ENCODE peak calls at places on chromosome 15, in nine cellular contexts. One of them, this sample, is unnamed.
A peak's percentile ranks its signal among the peaks of the same experiment; 100 is the strongest.

GRCh38 chr15:55289573-55290360 is at the start of gene RAB27A:
- DNase-seq in GM13976: peak; percentile 91
- DNase-seq in fibroblast of the aortic adventitia: peak; percentile 47
- DNase-seq in NCI-H345: peak; percentile 50
- DNase-seq in lung microvascular endothelial cell: peak; percentile 75
- DNase-seq in Peyer's patch: peak; percentile 90
- DNase-seq in hypothalamus: no peak
- DNase-seq in natural killer cell treated with Interleukin-12 subunit alpha and Interleukin-12 subunit beta and Interleukin-15 and Interleukin-18, amount 100 ng/mL, for 72 hours: peak; percentile 91
- DNase-seq in NB4: peak; percentile 82
- DNase-seq in this sample: peak; percentile 80

GRCh38 chr15:61092387-61093157 is 136.5 kb downstream of the RORA start:
- DNase-seq in GM13976: no peak
- DNase-seq in fibroblast of the aortic adventitia: peak; percentile 5
- DNase-seq in NCI-H345: no peak
- DNase-seq in lung microvascular endothelial cell: no peak
- DNase-seq in Peyer's patch: no peak
- DNase-seq in hypothalamus: no peak
- DNase-seq in natural killer cell treated with Interleukin-12 subunit alpha and Interleukin-12 subunit beta and Interleukin-15 and Interleukin-18, amount 100 ng/mL, for 72 hours: no peak
- DNase-seq in NB4: no peak
- DNase-seq in this sample: no peak

GRCh38 chr15:38217181-38217580 is 35.5 kb upstream of the SPRED1 start:
- DNase-seq in GM13976: no peak
- DNase-seq in fibroblast of the aortic adventitia: peak; percentile 56
- DNase-seq in NCI-H345: no peak
- DNase-seq in lung microvascular endothelial cell: peak; percentile 20
- DNase-seq in Peyer's patch: no peak
- DNase-seq in hypothalamus: no peak
- DNase-seq in natural killer cell treated with Interleukin-12 subunit alpha and Interleukin-12 subunit beta and Interleukin-15 and Interleukin-18, amount 100 ng/mL, for 72 hours: no peak
- DNase-seq in NB4: peak; percentile 5
- DNase-seq in this sample: peak; percentile 85

GRCh38 chr15:40984963-40985362 is 31.7 kb downstream of the CHAC1 start:
- DNase-seq in GM13976: no peak
- DNase-seq in fibroblast of the aortic adventitia: peak; percentile 69
- DNase-seq in NCI-H345: no peak
- DNase-seq in lung microvascular endothelial cell: peak; percentile 84
- DNase-seq in Peyer's patch: no peak
- DNase-seq in hypothalamus: no peak
- DNase-seq in natural killer cell treated with Interleukin-12 subunit alpha and Interleukin-12 subunit beta and Interleukin-15 and Interleukin-18, amount 100 ng/mL, for 72 hours: no peak
- DNase-seq in NB4: no peak
- DNase-seq in this sample: no peak

GRCh38 chr15:95405447-95405846 is 925.1 kb upstream of the NR2F2 start:
- DNase-seq in GM13976: no peak
- DNase-seq in fibroblast of the aortic adventitia: peak; percentile 40
- DNase-seq in NCI-H345: no peak
- DNase-seq in lung microvascular endothelial cell: peak; percentile 73
- DNase-seq in Peyer's patch: no peak
- DNase-seq in hypothalamus: no peak
- DNase-seq in natural killer cell treated with Interleukin-12 subunit alpha and Interleukin-12 subunit beta and Interleukin-15 and Interleukin-18, amount 100 ng/mL, for 72 hours: no peak
- DNase-seq in NB4: no peak
- DNase-seq in this sample: no peak

GRCh38 chr15:88419830-88420229 is 47.4 kb downstream of the MRPL46 start:
- DNase-seq in GM13976: no peak
- DNase-seq in fibroblast of the aortic adventitia: peak; percentile 52
- DNase-seq in NCI-H345: no peak
- DNase-seq in lung microvascular endothelial cell: no peak
- DNase-seq in Peyer's patch: no peak
- DNase-seq in hypothalamus: no peak
- DNase-seq in natural killer cell treated with Interleukin-12 subunit alpha and Interleukin-12 subunit beta and Interleukin-15 and Interleukin-18, amount 100 ng/mL, for 72 hours: no peak
- DNase-seq in NB4: no peak
- DNase-seq in this sample: no peak

GRCh38 chr15:45276851-45277250 is 24.8 kb downstream of the SLC28A2 start:
- DNase-seq in GM13976: peak; percentile 51
- DNase-seq in fibroblast of the aortic adventitia: peak; percentile 49
- DNase-seq in NCI-H345: peak; percentile 28
- DNase-seq in lung microvascular endothelial cell: peak; percentile 21
- DNase-seq in Peyer's patch: no peak
- DNase-seq in hypothalamus: peak; percentile 6
- DNase-seq in natural killer cell treated with Interleukin-12 subunit alpha and Interleukin-12 subunit beta and Interleukin-15 and Interleukin-18, amount 100 ng/mL, for 72 hours: no peak
- DNase-seq in NB4: peak; percentile 34
- DNase-seq in this sample: peak; percentile 19

GRCh38 chr15:63473999-63474809 is 30.2 kb upstream of the USP3 start:
- DNase-seq in GM13976: peak; percentile 50
- DNase-seq in fibroblast of the aortic adventitia: peak; percentile 72
- DNase-seq in NCI-H345: no peak
- DNase-seq in lung microvascular endothelial cell: peak; percentile 31
- DNase-seq in Peyer's patch: peak; percentile 89
- DNase-seq in hypothalamus: no peak
- DNase-seq in natural killer cell treated with Interleukin-12 subunit alpha and Interleukin-12 subunit beta and Interleukin-15 and Interleukin-18, amount 100 ng/mL, for 72 hours: no peak
- DNase-seq in NB4: no peak
- DNase-seq in this sample: peak; percentile 85

GRCh38 chr15:67093146-67093874 is 27.9 kb downstream of the SMAD3 start:
- DNase-seq in GM13976: no peak
- DNase-seq in fibroblast of the aortic adventitia: no peak
- DNase-seq in NCI-H345: no peak
- DNase-seq in lung microvascular endothelial cell: no peak
- DNase-seq in Peyer's patch: peak; percentile 85
- DNase-seq in hypothalamus: peak; percentile 19
- DNase-seq in natural killer cell treated with Interleukin-12 subunit alpha and Interleukin-12 subunit beta and Interleukin-15 and Interleukin-18, amount 100 ng/mL, for 72 hours: no peak
- DNase-seq in NB4: peak; percentile 99
- DNase-seq in this sample: no peak

GRCh38 chr15:43776101-43776717 is 557 bp downstream of the ELL3 start:
- DNase-seq in GM13976: peak; percentile 79
- DNase-seq in fibroblast of the aortic adventitia: no peak
- DNase-seq in NCI-H345: peak; percentile 37
- DNase-seq in lung microvascular endothelial cell: no peak
- DNase-seq in Peyer's patch: peak; percentile 91
- DNase-seq in hypothalamus: no peak
- DNase-seq in natural killer cell treated with Interleukin-12 subunit alpha and Interleukin-12 subunit beta and Interleukin-15 and Interleukin-18, amount 100 ng/mL, for 72 hours: no peak
- DNase-seq in NB4: peak; percentile 87
- DNase-seq in this sample: no peak

GRCh38 chr15:25743909-25744275 is 119.2 kb downstream of the ATP10A start:
- DNase-seq in GM13976: no peak
- DNase-seq in fibroblast of the aortic adventitia: no peak
- DNase-seq in NCI-H345: no peak
- DNase-seq in lung microvascular endothelial cell: no peak
- DNase-seq in Peyer's patch: no peak
- DNase-seq in hypothalamus: no peak
- DNase-seq in natural killer cell treated with Interleukin-12 subunit alpha and Interleukin-12 subunit beta and Interleukin-15 and Interleukin-18, amount 100 ng/mL, for 72 hours: no peak
- DNase-seq in NB4: no peak
- DNase-seq in this sample: no peak

GRCh38 chr15:81633889-81634288 is 259.9 kb upstream of the TMC3 start:
- DNase-seq in GM13976: no peak
- DNase-seq in fibroblast of the aortic adventitia: no peak
- DNase-seq in NCI-H345: no peak
- DNase-seq in lung microvascular endothelial cell: no peak
- DNase-seq in Peyer's patch: no peak
- DNase-seq in hypothalamus: no peak
- DNase-seq in natural killer cell treated with Interleukin-12 subunit alpha and Interleukin-12 subunit beta and Interleukin-15 and Interleukin-18, amount 100 ng/mL, for 72 hours: no peak
- DNase-seq in NB4: no peak
- DNase-seq in this sample: no peak

GRCh38 chr15:84826369-84826823 is 9.2 kb downstream of the ALPK3 start:
- DNase-seq in GM13976: peak; percentile 57
- DNase-seq in fibroblast of the aortic adventitia: peak; percentile 49
- DNase-seq in NCI-H345: no peak
- DNase-seq in lung microvascular endothelial cell: peak; percentile 19
- DNase-seq in Peyer's patch: peak; percentile 56
- DNase-seq in hypothalamus: no peak
- DNase-seq in natural killer cell treated with Interleukin-12 subunit alpha and Interleukin-12 subunit beta and Interleukin-15 and Interleukin-18, amount 100 ng/mL, for 72 hours: no peak
- DNase-seq in NB4: peak; percentile 44
- DNase-seq in this sample: no peak

GRCh38 chr15:59137566-59137965 is 32.6 kb downstream of the CCNB2 start:
- DNase-seq in GM13976: peak; percentile 53
- DNase-seq in fibroblast of the aortic adventitia: no peak
- DNase-seq in NCI-H345: no peak
- DNase-seq in lung microvascular endothelial cell: no peak
- DNase-seq in Peyer's patch: no peak
- DNase-seq in hypothalamus: no peak
- DNase-seq in natural killer cell treated with Interleukin-12 subunit alpha and Interleukin-12 subunit beta and Interleukin-15 and Interleukin-18, amount 100 ng/mL, for 72 hours: no peak
- DNase-seq in NB4: no peak
- DNase-seq in this sample: no peak

GRCh38 chr15:85579957-85580694 is 199.7 kb downstream of the AKAP13 start:
- DNase-seq in GM13976: no peak
- DNase-seq in fibroblast of the aortic adventitia: peak; percentile 82
- DNase-seq in NCI-H345: no peak
- DNase-seq in lung microvascular endothelial cell: peak; percentile 55
- DNase-seq in Peyer's patch: peak; percentile 82
- DNase-seq in hypothalamus: peak; percentile 12
- DNase-seq in natural killer cell treated with Interleukin-12 subunit alpha and Interleukin-12 subunit beta and Interleukin-15 and Interleukin-18, amount 100 ng/mL, for 72 hours: no peak
- DNase-seq in NB4: peak; percentile 12
- DNase-seq in this sample: no peak

GRCh38 chr15:96947830-96948229 is 617.3 kb downstream of the NR2F2 start:
- DNase-seq in GM13976: no peak
- DNase-seq in fibroblast of the aortic adventitia: no peak
- DNase-seq in NCI-H345: no peak
- DNase-seq in lung microvascular endothelial cell: peak; percentile 8
- DNase-seq in Peyer's patch: no peak
- DNase-seq in hypothalamus: no peak
- DNase-seq in natural killer cell treated with Interleukin-12 subunit alpha and Interleukin-12 subunit beta and Interleukin-15 and Interleukin-18, amount 100 ng/mL, for 72 hours: no peak
- DNase-seq in NB4: no peak
- DNase-seq in this sample: no peak

GRCh38 chr15:75131269-75131643 is 70.4 kb upstream of the C15orf39 start:
- DNase-seq in GM13976: no peak
- DNase-seq in fibroblast of the aortic adventitia: no peak
- DNase-seq in NCI-H345: no peak
- DNase-seq in lung microvascular endothelial cell: no peak
- DNase-seq in Peyer's patch: no peak
- DNase-seq in hypothalamus: no peak
- DNase-seq in natural killer cell treated with Interleukin-12 subunit alpha and Interleukin-12 subunit beta and Interleukin-15 and Interleukin-18, amount 100 ng/mL, for 72 hours: no peak
- DNase-seq in NB4: peak; percentile 58
- DNase-seq in this sample: no peak

GRCh38 chr15:45205192-45205591 is 17.4 kb upstream of the SHF start:
- DNase-seq in GM13976: peak; percentile 72
- DNase-seq in fibroblast of the aortic adventitia: peak; percentile 68
- DNase-seq in NCI-H345: peak; percentile 61
- DNase-seq in lung microvascular endothelial cell: peak; percentile 67
- DNase-seq in Peyer's patch: peak; percentile 84
- DNase-seq in hypothalamus: peak; percentile 48
- DNase-seq in natural killer cell treated with Interleukin-12 subunit alpha and Interleukin-12 subunit beta and Interleukin-15 and Interleukin-18, amount 100 ng/mL, for 72 hours: no peak
- DNase-seq in NB4: peak; percentile 71
- DNase-seq in this sample: peak; percentile 59

GRCh38 chr15:57941816-57942215 is 123.7 kb downstream of the ALDH1A2 start:
- DNase-seq in GM13976: no peak
- DNase-seq in fibroblast of the aortic adventitia: no peak
- DNase-seq in NCI-H345: no peak
- DNase-seq in lung microvascular endothelial cell: no peak
- DNase-seq in Peyer's patch: no peak
- DNase-seq in hypothalamus: no peak
- DNase-seq in natural killer cell treated with Interleukin-12 subunit alpha and Interleukin-12 subunit beta and Interleukin-15 and Interleukin-18, amount 100 ng/mL, for 72 hours: no peak
- DNase-seq in NB4: no peak
- DNase-seq in this sample: no peak

GRCh38 chr15:80509800-80510199 is 105.6 kb downstream of the ARNT2 start:
- DNase-seq in GM13976: no peak
- DNase-seq in fibroblast of the aortic adventitia: no peak
- DNase-seq in NCI-H345: no peak
- DNase-seq in lung microvascular endothelial cell: no peak
- DNase-seq in Peyer's patch: no peak
- DNase-seq in hypothalamus: no peak
- DNase-seq in natural killer cell treated with Interleukin-12 subunit alpha and Interleukin-12 subunit beta and Interleukin-15 and Interleukin-18, amount 100 ng/mL, for 72 hours: no peak
- DNase-seq in NB4: no peak
- DNase-seq in this sample: no peak

GRCh38 chr15:48177383-48177874 is 666 bp downstream of the MYEF2 start:
- DNase-seq in GM13976: peak; percentile 59
- DNase-seq in fibroblast of the aortic adventitia: peak; percentile 42
- DNase-seq in NCI-H345: peak; percentile 38
- DNase-seq in lung microvascular endothelial cell: peak; percentile 82
- DNase-seq in Peyer's patch: no peak
- DNase-seq in hypothalamus: peak; percentile 80
- DNase-seq in natural killer cell treated with Interleukin-12 subunit alpha and Interleukin-12 subunit beta and Interleukin-15 and Interleukin-18, amount 100 ng/mL, for 72 hours: no peak
- DNase-seq in NB4: no peak
- DNase-seq in this sample: peak; percentile 30

GRCh38 chr15:84983711-84984110 is 2.1 kb downstream of the PDE8A start:
- DNase-seq in GM13976: no peak
- DNase-seq in fibroblast of the aortic adventitia: no peak
- DNase-seq in NCI-H345: no peak
- DNase-seq in lung microvascular endothelial cell: no peak
- DNase-seq in Peyer's patch: no peak
- DNase-seq in hypothalamus: peak; percentile 22
- DNase-seq in natural killer cell treated with Interleukin-12 subunit alpha and Interleukin-12 subunit beta and Interleukin-15 and Interleukin-18, amount 100 ng/mL, for 72 hours: no peak
- DNase-seq in NB4: no peak
- DNase-seq in this sample: no peak

GRCh38 chr15:69718916-69719315 is 266.3 kb downstream of the RPLP1 start:
- DNase-seq in GM13976: no peak
- DNase-seq in fibroblast of the aortic adventitia: no peak
- DNase-seq in NCI-H345: no peak
- DNase-seq in lung microvascular endothelial cell: no peak
- DNase-seq in Peyer's patch: peak; percentile 62
- DNase-seq in hypothalamus: no peak
- DNase-seq in natural killer cell treated with Interleukin-12 subunit alpha and Interleukin-12 subunit beta and Interleukin-15 and Interleukin-18, amount 100 ng/mL, for 72 hours: no peak
- DNase-seq in NB4: peak; percentile 89
- DNase-seq in this sample: peak; percentile 36

GRCh38 chr15:48722764-48723661 is 77.5 kb upstream of the FBN1 start:
- DNase-seq in GM13976: no peak
- DNase-seq in fibroblast of the aortic adventitia: peak; percentile 81
- DNase-seq in NCI-H345: no peak
- DNase-seq in lung microvascular endothelial cell: peak; percentile 92
- DNase-seq in Peyer's patch: no peak
- DNase-seq in hypothalamus: no peak
- DNase-seq in natural killer cell treated with Interleukin-12 subunit alpha and Interleukin-12 subunit beta and Interleukin-15 and Interleukin-18, amount 100 ng/mL, for 72 hours: no peak
- DNase-seq in NB4: peak; percentile 7
- DNase-seq in this sample: no peak

GRCh38 chr15:79195802-79196201 is 86.7 kb upstream of the ANKRD34C start:
- DNase-seq in GM13976: no peak
- DNase-seq in fibroblast of the aortic adventitia: no peak
- DNase-seq in NCI-H345: no peak
- DNase-seq in lung microvascular endothelial cell: no peak
- DNase-seq in Peyer's patch: peak; percentile 14
- DNase-seq in hypothalamus: no peak
- DNase-seq in natural killer cell treated with Interleukin-12 subunit alpha and Interleukin-12 subunit beta and Interleukin-15 and Interleukin-18, amount 100 ng/mL, for 72 hours: no peak
- DNase-seq in NB4: no peak
- DNase-seq in this sample: no peak

GRCh38 chr15:29885183-29885582 is 62.9 kb upstream of the TJP1 start:
- DNase-seq in GM13976: no peak
- DNase-seq in fibroblast of the aortic adventitia: no peak
- DNase-seq in NCI-H345: no peak
- DNase-seq in lung microvascular endothelial cell: no peak
- DNase-seq in Peyer's patch: no peak
- DNase-seq in hypothalamus: no peak
- DNase-seq in natural killer cell treated with Interleukin-12 subunit alpha and Interleukin-12 subunit beta and Interleukin-15 and Interleukin-18, amount 100 ng/mL, for 72 hours: no peak
- DNase-seq in NB4: no peak
- DNase-seq in this sample: no peak

GRCh38 chr15:45642203-45642932 is 7.5 kb downstream of the SQOR start:
- DNase-seq in GM13976: no peak
- DNase-seq in fibroblast of the aortic adventitia: peak; percentile 97
- DNase-seq in NCI-H345: no peak
- DNase-seq in lung microvascular endothelial cell: peak; percentile 78
- DNase-seq in Peyer's patch: no peak
- DNase-seq in hypothalamus: no peak
- DNase-seq in natural killer cell treated with Interleukin-12 subunit alpha and Interleukin-12 subunit beta and Interleukin-15 and Interleukin-18, amount 100 ng/mL, for 72 hours: no peak
- DNase-seq in NB4: peak; percentile 29
- DNase-seq in this sample: no peak

GRCh38 chr15:69906256-69907185 is 191.2 kb downstream of the TLE3 start:
- DNase-seq in GM13976: no peak
- DNase-seq in fibroblast of the aortic adventitia: no peak
- DNase-seq in NCI-H345: no peak
- DNase-seq in lung microvascular endothelial cell: no peak
- DNase-seq in Peyer's patch: no peak
- DNase-seq in hypothalamus: no peak
- DNase-seq in natural killer cell treated with Interleukin-12 subunit alpha and Interleukin-12 subunit beta and Interleukin-15 and Interleukin-18, amount 100 ng/mL, for 72 hours: no peak
- DNase-seq in NB4: no peak
- DNase-seq in this sample: no peak

This sample was measured in MM.1S.